ENCODE peak calls at places on chromosomes 1 and 21, in seven cellular contexts. F is cardiac muscle cell, P is Calu3, G is sigmoid colon, M is GM12865, W is fibroblast of mammary gland, E is astrocyte of the spinal cord. R is an unnamed sample.

GRCh38 chr1:68321084-68321685 is 88.9 kb upstream of the WLS start:
- DNase-seq in F (peak; percentile 76), P (peak; percentile 84), G (peak; percentile 87), M (peak; percentile 54), W (no peak), E (peak; percentile 76), R (peak; percentile 92)

GRCh38 chr1:53186533-53186932 is 10.1 kb upstream of the CPT2 start:
- DNase-seq in F (no peak), P (no peak), G (peak; percentile 8), M (no peak), W (no peak), E (no peak), R (no peak)

GRCh38 chr1:64514197-64514765 is 44.4 kb downstream of the CACHD1 start:
- DNase-seq in F (peak; percentile 89), P (no peak), G (no peak), M (no peak), W (peak; percentile 77), E (peak; percentile 86), R (no peak)

GRCh38 chr1:212118167-212118871 is 82.8 kb downstream of the DTL start:
- DNase-seq in F (peak; percentile 59), P (no peak), G (no peak), M (no peak), W (no peak), E (peak; percentile 61), R (no peak)

GRCh38 chr1:240737268-240737667 is 125.3 kb upstream of the GREM2 start:
- DNase-seq in F (no peak), P (no peak), G (no peak), M (no peak), W (peak; percentile 62), E (peak; percentile 34), R (no peak)

GRCh38 chr1:21106709-21107108 is 70.0 kb downstream of the EIF4G3 start:
- DNase-seq in F (no peak), P (no peak), G (no peak), M (no peak), W (no peak), E (no peak), R (no peak)

GRCh38 chr1:155126494-155127104 is 1.1 kb upstream of the EFNA1 start:
- DNase-seq in F (peak; percentile 54), P (peak; percentile 52), G (peak; percentile 74), M (peak; percentile 46), W (no peak), E (peak; percentile 28), R (peak; percentile 81)

GRCh38 chr21:33540711-33541104 is 1.2 kb downstream of the GART start:
- DNase-seq in F (no peak), P (no peak), G (no peak), M (no peak), W (no peak), E (no peak), R (no peak)

GRCh38 chr1:80365634-80366033 is 1359.1 kb upstream of the ADGRL4 start:
- DNase-seq in F (no peak), P (no peak), G (no peak), M (no peak), W (no peak), E (no peak), R (no peak)

GRCh38 chr1:55559111-55559510 is 343.9 kb upstream of the USP24 start:
- DNase-seq in F (no peak), P (no peak), G (no peak), M (no peak), W (peak; percentile 58), E (no peak), R (no peak)

GRCh38 chr1:19648239-19648638 is 4.1 kb downstream of the NBL1 start:
- DNase-seq in F (no peak), P (no peak), G (no peak), M (no peak), W (no peak), E (no peak), R (no peak)

GRCh38 chr21:28142692-28143091 is 850.0 kb downstream of the LTN1 start:
- DNase-seq in F (peak; percentile 49), P (no peak), G (no peak), M (no peak), W (peak; percentile 84), E (peak; percentile 73), R (no peak)

GRCh38 chr1:14578156-14578555 is 20.3 kb upstream of the KAZN start:
- DNase-seq in F (no peak), P (no peak), G (no peak), M (no peak), W (no peak), E (no peak), R (no peak)

GRCh38 chr1:196501760-196502428 is 106.3 kb downstream of the KCNT2 start:
- DNase-seq in F (peak; percentile 24), P (no peak), G (no peak), M (no peak), W (no peak), E (no peak), R (no peak)

GRCh38 chr21:33578959-33579542 is 9.4 kb downstream of the DONSON start:
- DNase-seq in F (peak; percentile 12), P (no peak), G (no peak), M (no peak), W (peak; percentile 61), E (peak; percentile 19), R (no peak)

GRCh38 chr21:37041706-37042271 is 31.1 kb downstream of the PIGP start:
- DNase-seq in F (no peak), P (no peak), G (no peak), M (no peak), W (no peak), E (no peak), R (peak; percentile 75)

GRCh38 chr1:29639156-29639736 is 402.9 kb downstream of the PTPRU start:
- DNase-seq in F (no peak), P (peak; percentile 61), G (no peak), M (no peak), W (no peak), E (no peak), R (peak; percentile 40)

GRCh38 chr1:21325231-21325718 is 35.0 kb upstream of the ECE1 start:
- DNase-seq in F (no peak), P (no peak), G (peak; percentile 73), M (no peak), W (peak; percentile 30), E (no peak), R (no peak)

GRCh38 chr1:234498448-234499118 is 19.6 kb upstream of the TARBP1 start:
- DNase-seq in F (no peak), P (no peak), G (no peak), M (no peak), W (no peak), E (no peak), R (no peak)

GRCh38 chr1:16075337-16076002 is 2.0 kb upstream of the FAM131C start:
- DNase-seq in F (peak; percentile 87), P (no peak), G (peak; percentile 84), M (no peak), W (peak; percentile 90), E (peak; percentile 68), R (no peak)

GRCh38 chr1:76285578-76286135 is 211.1 kb downstream of the ST6GALNAC3 start:
- DNase-seq in F (no peak), P (no peak), G (no peak), M (no peak), W (no peak), E (no peak), R (no peak)

DNA sequence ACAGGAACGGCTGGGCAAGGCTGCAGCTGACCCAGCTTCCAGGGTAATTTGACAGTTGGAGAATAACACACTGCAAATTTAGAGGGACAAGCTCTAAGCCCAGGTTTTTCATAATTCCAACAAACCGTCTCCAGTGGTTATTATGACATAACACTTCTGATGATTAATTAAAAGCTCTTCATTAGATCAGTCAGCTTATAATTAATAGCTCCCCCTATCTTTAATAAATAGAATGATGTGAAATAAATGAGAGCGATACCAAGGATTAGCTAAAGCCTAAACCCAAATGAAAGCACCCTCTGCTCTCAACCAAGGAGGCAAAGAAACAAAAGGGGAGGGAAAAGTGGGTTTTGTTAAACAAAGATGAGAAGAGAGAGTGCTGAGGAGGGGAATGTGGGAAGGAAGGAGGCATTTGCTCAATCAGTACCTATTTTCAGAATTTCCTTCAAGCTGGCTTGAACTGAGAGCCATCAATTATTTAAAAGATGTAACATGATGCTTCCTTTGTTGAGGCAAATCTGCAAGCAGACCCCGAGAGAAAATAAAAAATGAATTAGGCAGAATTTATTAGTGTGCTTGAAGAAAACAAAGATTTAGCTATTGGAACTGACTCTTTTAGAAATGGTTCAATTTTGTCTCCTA is 221.8 kb upstream of the ESRRG start:
- DNase-seq in F (no peak), P (no peak), G (no peak), M (no peak), W (no peak), E (no peak), R (no peak)
- TF ChIP-seq CTCF in F (no peak), P (no peak), G (no peak), M (no peak), W (no peak), E (no peak), R (peak; percentile 32)

DNA sequence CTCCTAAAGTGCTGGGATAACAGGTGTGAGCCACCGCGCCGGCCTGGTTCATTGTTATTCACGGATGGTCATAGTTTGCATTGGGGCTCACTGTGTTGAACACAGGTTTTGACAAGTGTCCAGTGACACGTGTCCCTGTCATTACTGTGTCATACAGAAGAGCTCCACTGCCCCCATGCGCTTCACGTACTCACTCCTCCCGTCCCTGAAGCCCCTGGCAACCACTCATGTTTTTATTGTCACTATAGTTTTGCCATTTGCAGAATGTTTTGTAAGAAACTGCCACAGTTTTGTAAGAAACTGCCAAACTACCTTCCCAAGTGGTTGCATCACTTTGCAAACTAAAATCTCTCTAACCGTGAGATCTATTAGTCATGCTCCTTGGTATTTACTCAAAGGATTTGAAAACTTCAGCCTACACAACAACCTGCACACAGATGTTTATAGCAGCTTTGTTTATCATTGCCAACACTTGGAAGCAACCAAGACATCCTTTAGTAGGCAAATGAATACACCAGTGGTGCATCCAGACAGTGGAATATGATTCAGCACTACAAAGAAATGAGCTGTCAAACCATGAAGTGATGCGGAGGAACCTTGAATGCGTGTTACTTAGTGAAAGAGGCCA is 163.2 kb upstream of the COL6A1 start:
- DNase-seq in F (peak; percentile 75), P (no peak), G (peak; percentile 55), M (peak; percentile 47), W (peak; percentile 95), E (no peak), R (no peak)
- TF ChIP-seq CTCF in F (no peak), P (no peak), G (no peak), M (no peak), W (no peak), E (no peak), R (no peak)

GRCh38 chr1:46198026-46198826 is at the start of gene POMGNT1:
- DNase-seq in F (peak; percentile 76), P (peak; percentile 81), G (peak; percentile 75), M (peak; percentile 86), W (peak; percentile 41), E (peak; percentile 47), R (peak; percentile 90)
- TF ChIP-seq CTCF in F (no peak), P (no peak), G (no peak), M (no peak), W (no peak), E (no peak), R (peak; percentile 30)

GRCh38 chr1:91700332-91700731 is 185.6 kb downstream of the TGFBR3 start:
- DNase-seq in F (peak; percentile 55), P (no peak), G (no peak), M (no peak), W (peak; percentile 86), E (peak; percentile 9), R (no peak)
- TF ChIP-seq CTCF in F (peak; percentile 28), P (no peak), G (no peak), M (no peak), W (peak; percentile 48), E (peak; percentile 14), R (peak; percentile 50)

GRCh38 chr1:95117207-95118018 is at the start of gene TLCD4:
- DNase-seq in F (peak; percentile 49), P (peak; percentile 80), G (peak; percentile 78), M (peak; percentile 27), W (peak; percentile 11), E (peak; percentile 30), R (peak; percentile 91)
- TF ChIP-seq CTCF in F (no peak), P (no peak), G (no peak), M (no peak), W (no peak), E (no peak), R (no peak)